ENCODE peak calls at places on chromosomes 4 and X, in nine cellular contexts. One of them, this sample, is unnamed.

GRCh38 chr4:103118171-103118570 is 18.5 kb upstream of the BDH2 start:
- DNase-seq in osteocyte: no peak
- DNase-seq in GM06990: no peak
- DNase-seq in CD8-positive, alpha-beta T cell: no peak
- DNase-seq in astrocyte: peak; percentile 44
- DNase-seq in cardiac fibroblast: no peak
- DNase-seq in astrocyte of the spinal cord: no peak
- DNase-seq in tibial artery: no peak
- DNase-seq in A549: no peak
- DNase-seq in this sample: no peak

GRCh38 chrX:2689773-2690666 is 1.1 kb upstream of the CD99 start:
- DNase-seq in osteocyte: no peak
- DNase-seq in GM06990: no peak
- DNase-seq in CD8-positive, alpha-beta T cell: no peak
- DNase-seq in astrocyte: no peak
- DNase-seq in cardiac fibroblast: no peak
- DNase-seq in astrocyte of the spinal cord: no peak
- DNase-seq in tibial artery: no peak
- DNase-seq in A549: no peak
- DNase-seq in this sample: peak; percentile 48

GRCh38 chr4:182143822-182144620 is 99.2 kb upstream of the TENM3 start:
- DNase-seq in osteocyte: peak; percentile 87
- DNase-seq in GM06990: peak; percentile 48
- DNase-seq in CD8-positive, alpha-beta T cell: no peak
- DNase-seq in astrocyte: peak; percentile 89
- DNase-seq in cardiac fibroblast: peak; percentile 68
- DNase-seq in astrocyte of the spinal cord: peak; percentile 84
- DNase-seq in tibial artery: no peak
- DNase-seq in A549: peak; percentile 40
- DNase-seq in this sample: peak; percentile 53

GRCh38 chr4:56817840-56818491 is 3.5 kb downstream of the SPINK2 start:
- DNase-seq in osteocyte: no peak
- DNase-seq in GM06990: peak; percentile 81
- DNase-seq in CD8-positive, alpha-beta T cell: no peak
- DNase-seq in astrocyte: peak; percentile 52
- DNase-seq in cardiac fibroblast: no peak
- DNase-seq in astrocyte of the spinal cord: no peak
- DNase-seq in tibial artery: no peak
- DNase-seq in A549: no peak
- DNase-seq in this sample: peak; percentile 71

GRCh38 chrX:10512741-10513140 is 107.6 kb downstream of the MID1 start:
- DNase-seq in osteocyte: no peak
- DNase-seq in GM06990: no peak
- DNase-seq in CD8-positive, alpha-beta T cell: no peak
- DNase-seq in astrocyte: no peak
- DNase-seq in cardiac fibroblast: no peak
- DNase-seq in astrocyte of the spinal cord: no peak
- DNase-seq in tibial artery: no peak
- DNase-seq in A549: no peak
- DNase-seq in this sample: no peak

GRCh38 chr4:158410272-158410671 is 111.4 kb upstream of the RXFP1 start:
- DNase-seq in osteocyte: no peak
- DNase-seq in GM06990: no peak
- DNase-seq in CD8-positive, alpha-beta T cell: no peak
- DNase-seq in astrocyte: no peak
- DNase-seq in cardiac fibroblast: peak; percentile 46
- DNase-seq in astrocyte of the spinal cord: no peak
- DNase-seq in tibial artery: no peak
- DNase-seq in A549: peak; percentile 24
- DNase-seq in this sample: no peak

GRCh38 chr4:104815593-104816156 is 321.0 kb upstream of the CXXC4 start:
- DNase-seq in osteocyte: no peak
- DNase-seq in GM06990: peak; percentile 9
- DNase-seq in CD8-positive, alpha-beta T cell: no peak
- DNase-seq in astrocyte: peak; percentile 8
- DNase-seq in cardiac fibroblast: peak; percentile 1
- DNase-seq in astrocyte of the spinal cord: peak; percentile 24
- DNase-seq in tibial artery: no peak
- DNase-seq in A549: peak; percentile 5
- DNase-seq in this sample: no peak

GRCh38 chrX:13263560-13264251 is 56.1 kb downstream of the ATXN3L start:
- DNase-seq in osteocyte: no peak
- DNase-seq in GM06990: peak; percentile 56
- DNase-seq in CD8-positive, alpha-beta T cell: no peak
- DNase-seq in astrocyte: no peak
- DNase-seq in cardiac fibroblast: no peak
- DNase-seq in astrocyte of the spinal cord: no peak
- DNase-seq in tibial artery: no peak
- DNase-seq in A549: no peak
- DNase-seq in this sample: peak; percentile 19

DNA sequence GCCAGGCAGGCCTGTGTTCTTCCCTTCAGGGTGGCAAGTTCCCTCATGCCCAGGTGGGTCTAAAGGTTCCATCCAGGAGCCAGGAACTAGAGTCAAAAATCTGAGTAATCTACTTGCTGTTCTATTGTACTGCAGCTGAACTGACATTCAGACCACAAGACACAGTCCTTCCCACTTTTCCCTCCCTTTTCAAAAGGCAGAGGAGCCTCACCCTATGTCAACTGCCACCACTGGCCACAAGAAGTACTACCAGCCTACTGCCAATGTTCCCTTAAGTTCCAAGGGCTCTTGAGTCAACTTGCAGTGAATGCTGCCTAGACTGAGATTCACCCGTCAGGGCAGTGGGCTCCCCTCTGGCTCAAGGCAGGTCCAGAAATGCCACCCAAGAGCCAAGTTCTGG is 133.5 kb downstream of the FAM47B start:
- DNase-seq in osteocyte: no peak
- DNase-seq in GM06990: no peak
- DNase-seq in CD8-positive, alpha-beta T cell: no peak
- DNase-seq in astrocyte: no peak
- DNase-seq in cardiac fibroblast: no peak
- DNase-seq in astrocyte of the spinal cord: no peak
- DNase-seq in tibial artery: no peak
- DNase-seq in A549: peak; percentile 9
- DNase-seq in this sample: no peak
- TF ChIP-seq CTCF in osteocyte: no peak
- TF ChIP-seq CTCF in GM06990: no peak
- TF ChIP-seq CTCF in CD8-positive, alpha-beta T cell: no peak
- TF ChIP-seq CTCF in astrocyte: no peak
- TF ChIP-seq CTCF in cardiac fibroblast: no peak
- TF ChIP-seq CTCF in astrocyte of the spinal cord: no peak
- TF ChIP-seq CTCF in tibial artery: no peak
- TF ChIP-seq CTCF in A549: no peak
- TF ChIP-seq CTCF in this sample: no peak

DNA sequence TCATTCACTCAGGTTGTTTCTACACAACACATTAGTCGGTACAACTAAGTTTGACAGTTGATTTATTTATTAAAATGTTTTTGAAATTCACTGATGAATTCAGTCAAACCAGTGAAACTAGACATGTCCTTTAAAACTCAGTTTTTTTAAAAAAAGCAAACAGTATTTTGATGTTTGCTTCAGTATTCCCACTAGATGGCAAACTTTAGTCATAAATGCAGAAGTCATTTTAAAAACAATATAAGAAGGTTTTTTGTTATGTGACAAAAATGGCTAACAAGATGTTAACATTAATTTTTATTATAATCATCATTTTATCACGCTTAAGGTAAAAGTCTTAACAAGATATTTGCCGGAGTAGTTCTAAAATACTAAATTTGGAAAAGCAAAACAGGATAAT is 1337.8 kb upstream of the DIAPH2 start:
- DNase-seq in osteocyte: no peak
- DNase-seq in GM06990: no peak
- DNase-seq in CD8-positive, alpha-beta T cell: no peak
- DNase-seq in astrocyte: no peak
- DNase-seq in cardiac fibroblast: peak; percentile 0
- DNase-seq in astrocyte of the spinal cord: peak; percentile 10
- DNase-seq in tibial artery: no peak
- DNase-seq in A549: peak; percentile 2
- DNase-seq in this sample: no peak
- TF ChIP-seq CTCF in osteocyte: peak; percentile 35
- TF ChIP-seq CTCF in GM06990: no peak
- TF ChIP-seq CTCF in CD8-positive, alpha-beta T cell: no peak
- TF ChIP-seq CTCF in astrocyte: peak; percentile 8
- TF ChIP-seq CTCF in cardiac fibroblast: no peak
- TF ChIP-seq CTCF in astrocyte of the spinal cord: peak; percentile 25
- TF ChIP-seq CTCF in tibial artery: no peak
- TF ChIP-seq CTCF in A549: no peak
- TF ChIP-seq CTCF in this sample: no peak

GRCh38 chrX:41580423-41581064 is 108.2 kb upstream of the GPR34 start:
- DNase-seq in osteocyte: no peak
- DNase-seq in GM06990: no peak
- DNase-seq in CD8-positive, alpha-beta T cell: no peak
- DNase-seq in astrocyte: no peak
- DNase-seq in cardiac fibroblast: no peak
- DNase-seq in astrocyte of the spinal cord: no peak
- DNase-seq in tibial artery: no peak
- DNase-seq in A549: no peak
- DNase-seq in this sample: peak; percentile 18
- TF ChIP-seq CTCF in osteocyte: no peak
- TF ChIP-seq CTCF in GM06990: no peak
- TF ChIP-seq CTCF in CD8-positive, alpha-beta T cell: no peak
- TF ChIP-seq CTCF in astrocyte: no peak
- TF ChIP-seq CTCF in cardiac fibroblast: no peak
- TF ChIP-seq CTCF in astrocyte of the spinal cord: no peak
- TF ChIP-seq CTCF in tibial artery: no peak
- TF ChIP-seq CTCF in A549: no peak
- TF ChIP-seq CTCF in this sample: no peak

GRCh38 chrX:53678667-53679066 is 7.9 kb downstream of the HUWE1 start:
- DNase-seq in osteocyte: no peak
- DNase-seq in GM06990: no peak
- DNase-seq in CD8-positive, alpha-beta T cell: no peak
- DNase-seq in astrocyte: no peak
- DNase-seq in cardiac fibroblast: peak; percentile 7
- DNase-seq in astrocyte of the spinal cord: no peak
- DNase-seq in tibial artery: no peak
- DNase-seq in A549: peak; percentile 41
- DNase-seq in this sample: no peak
- TF ChIP-seq CTCF in osteocyte: no peak
- TF ChIP-seq CTCF in GM06990: peak; percentile 31
- TF ChIP-seq CTCF in CD8-positive, alpha-beta T cell: no peak
- TF ChIP-seq CTCF in astrocyte: peak; percentile 14
- TF ChIP-seq CTCF in cardiac fibroblast: peak; percentile 30
- TF ChIP-seq CTCF in astrocyte of the spinal cord: peak; percentile 30
- TF ChIP-seq CTCF in tibial artery: no peak
- TF ChIP-seq CTCF in A549: no peak
- TF ChIP-seq CTCF in this sample: no peak